ENCODE peak calls at places on chromosomes 3 and 15, in nine cellular contexts. E is LoVo; G is AML-193; D is lung microvascular endothelial cell; R is T-helper 2 cell; H is nucleus accumbens; N is stimulated activated CD8-positive, alpha-beta memory T cell treated with anti-CD3 and anti-CD28 coated beads, Interleukin-7, amount 100 ng/mL, for 1 hour; A is pancreas; L is NCI-H1930. W is an unnamed sample.

GRCh38 chr3:50237133-50237651 is 1.2 kb downstream of the GNAI2 start:
- DNase-seq in E (no peak), G (peak), D (peak), R (no peak), H (no peak), N (no peak), A (no peak), L (no peak), W (no peak)

GRCh38 chr15:73677146-73677607 is 7.0 kb upstream of the CD276 start:
- DNase-seq in E (peak), G (peak), D (peak), R (peak), H (no peak), N (peak), A (peak), L (peak), W (peak)

GRCh38 chr15:72764656-72765055 is 18.9 kb downstream of the ADPGK start:
- DNase-seq in E (no peak), G (no peak), D (no peak), R (no peak), H (no peak), N (no peak), A (no peak), L (no peak), W (no peak)

GRCh38 chr3:30855390-30855789 is 39.1 kb downstream of the GADL1 start:
- DNase-seq in E (no peak), G (no peak), D (no peak), R (no peak), H (no peak), N (no peak), A (no peak), L (no peak), W (no peak)

GRCh38 chr15:92617197-92618037 is 38.2 kb downstream of the FAM174B start:
- DNase-seq in E (peak), G (no peak), D (no peak), R (no peak), H (no peak), N (no peak), A (peak), L (no peak), W (no peak)

GRCh38 chr3:101848326-101848725 is 988 bp upstream of the NFKBIZ start:
- DNase-seq in E (no peak), G (no peak), D (no peak), R (no peak), H (no peak), N (no peak), A (no peak), L (no peak), W (no peak)

GRCh38 chr3:127037021-127037400 is 54.1 kb downstream of the PLXNA1 start:
- DNase-seq in E (no peak), G (no peak), D (no peak), R (no peak), H (no peak), N (no peak), A (peak), L (no peak), W (no peak)

GRCh38 chr3:12782172-12782815 is 14.2 kb upstream of the CAND2 start:
- DNase-seq in E (no peak), G (no peak), D (no peak), R (no peak), H (no peak), N (no peak), A (peak), L (no peak), W (no peak)

GRCh38 chr15:22839046-22839705 is 710 bp downstream of the NIPA2 start:
- DNase-seq in E (no peak), G (no peak), D (peak), R (no peak), H (no peak), N (no peak), A (no peak), L (no peak), W (no peak)

GRCh38 chr3:191269289-191270085 is 59.7 kb upstream of the CCDC50 start:
- DNase-seq in E (no peak), G (no peak), D (no peak), R (no peak), H (no peak), N (no peak), A (no peak), L (no peak), W (no peak)

GRCh38 chr3:39268554-39268910 is 11.3 kb downstream of the CX3CR1 start:
- DNase-seq in E (no peak), G (no peak), D (no peak), R (no peak), H (no peak), N (no peak), A (no peak), L (no peak), W (no peak)

GRCh38 chr3:46483799-46484198 is 14.0 kb upstream of the RTP3 start:
- DNase-seq in E (no peak), G (peak), D (no peak), R (no peak), H (no peak), N (no peak), A (no peak), L (no peak), W (no peak)

GRCh38 chr3:142210608-142211007 is 14.8 kb downstream of the GK5 start:
- DNase-seq in E (no peak), G (no peak), D (peak), R (no peak), H (no peak), N (no peak), A (no peak), L (no peak), W (no peak)

GRCh38 chr3:33918357-33918756 is 119.9 kb downstream of the PDCD6IP start:
- DNase-seq in E (no peak), G (no peak), D (no peak), R (no peak), H (no peak), N (no peak), A (no peak), L (no peak), W (no peak)

GRCh38 chr3:18295171-18295920 is 129.8 kb downstream of the SATB1 start:
- DNase-seq in E (peak), G (peak), D (peak), R (no peak), H (no peak), N (no peak), A (peak), L (no peak), W (no peak)

GRCh38 chr3:4982773-4983738 is 3.8 kb downstream of the BHLHE40 start:
- DNase-seq in E (no peak), G (no peak), D (peak), R (no peak), H (no peak), N (no peak), A (peak), L (no peak), W (no peak)

GRCh38 chr3:177574232-177574856 is 377.1 kb upstream of the TBL1XR1 start:
- DNase-seq in E (peak), G (no peak), D (peak), R (no peak), H (no peak), N (no peak), A (no peak), L (no peak), W (no peak)

GRCh38 chr3:111739241-111739952 is 119.7 kb upstream of the PHLDB2 start:
- DNase-seq in E (peak), G (no peak), D (peak), R (no peak), H (no peak), N (no peak), A (peak), L (no peak), W (no peak)

GRCh38 chr3:138877246-138877645 is 42.5 kb upstream of the PIK3CB start:
- DNase-seq in E (no peak), G (no peak), D (no peak), R (no peak), H (no peak), N (no peak), A (no peak), L (no peak), W (no peak)

GRCh38 chr3:87247086-87247781 is 20.1 kb downstream of the CHMP2B start:
- DNase-seq in E (no peak), G (no peak), D (no peak), R (no peak), H (no peak), N (no peak), A (no peak), L (no peak), W (no peak)

W was measured in central memory CD8-positive, alpha-beta T cell.